ENCODE peak calls at places on chromosomes 13 and 19, in five cellular contexts. One of them, this sample, is unnamed.

GRCh38 chr13:113076681-113077401 is 28.8 kb upstream of the F7 start:
- DNase-seq in kidney tubule cell: no peak
- DNase-seq in stomach: no peak
- DNase-seq in immature natural killer cell: no peak
- DNase-seq in EL: no peak
- DNase-seq in this sample: no peak

GRCh38 chr19:35608250-35608649 is 4.3 kb upstream of the HAUS5 start:
- DNase-seq in immature natural killer cell: no peak
- DNase-seq in kidney tubule cell: no peak
- DNase-seq in stomach: no peak
- DNase-seq in EL: no peak
- DNase-seq in this sample: no peak

GRCh38 chr13:73215807-73216206 is 157.0 kb downstream of the KLF5 start:
- DNase-seq in kidney tubule cell: peak
- DNase-seq in stomach: peak
- DNase-seq in EL: peak
- DNase-seq in immature natural killer cell: no peak
- DNase-seq in this sample: no peak

GRCh38 chr19:37763488-37763887 is 15.9 kb downstream of the ZNF573 start:
- DNase-seq in EL: peak
- DNase-seq in immature natural killer cell: no peak
- DNase-seq in stomach: no peak
- DNase-seq in kidney tubule cell: peak
- DNase-seq in this sample: no peak

GRCh38 chr19:3039125-3039524 is 10.0 kb upstream of the TLE2 start:
- DNase-seq in EL: no peak
- DNase-seq in immature natural killer cell: no peak
- DNase-seq in stomach: no peak
- DNase-seq in kidney tubule cell: no peak
- DNase-seq in this sample: no peak

GRCh38 chr13:46160474-46161066 is 21.4 kb downstream of the LCP1 start:
- DNase-seq in stomach: no peak
- DNase-seq in EL: peak
- DNase-seq in immature natural killer cell: peak
- DNase-seq in kidney tubule cell: peak
- DNase-seq in this sample: no peak

GRCh38 chr13:40390290-40391008 is 276.0 kb downstream of the FOXO1 start:
- DNase-seq in immature natural killer cell: no peak
- DNase-seq in EL: no peak
- DNase-seq in kidney tubule cell: no peak
- DNase-seq in stomach: no peak
- DNase-seq in this sample: no peak

GRCh38 chr19:49380391-49380790 is 7.7 kb upstream of the KASH5 start:
- DNase-seq in immature natural killer cell: no peak
- DNase-seq in EL: no peak
- DNase-seq in kidney tubule cell: no peak
- DNase-seq in stomach: no peak
- DNase-seq in this sample: no peak

GRCh38 chr13:110340812-110341444 is 33.8 kb downstream of the COL4A2 start:
- DNase-seq in immature natural killer cell: peak
- DNase-seq in stomach: peak
- DNase-seq in EL: peak
- DNase-seq in kidney tubule cell: peak
- DNase-seq in this sample: no peak

GRCh38 chr13:99496322-99497142 is 4.7 kb upstream of the TM9SF2 start:
- DNase-seq in stomach: peak
- DNase-seq in EL: peak
- DNase-seq in immature natural killer cell: peak
- DNase-seq in kidney tubule cell: no peak
- DNase-seq in this sample: peak